ENCODE peak calls at places on chromosomes 7 and 10, in nine cellular contexts. One of them, this sample, is unnamed.

GRCh38 chr7:140972876-140973829 is 41.6 kb downstream of the MRPS33 start:
- DNase-seq in nephron progenitor cell: no peak
- DNase-seq in activated CD8-positive, alpha-beta T cell treated with anti-CD3 and anti-CD28 coated beads, Interleukin-2, amount 10 ng/mL, durations not matched to agents 7 days and 5 days: no peak
- DNase-seq in T-helper 2 cell: no peak
- DNase-seq in A549: no peak
- DNase-seq in HS-5: no peak
- DNase-seq in hypothalamus: no peak
- DNase-seq in left ventricle myocardium inferior: no peak
- DNase-seq in HFFc6: no peak
- DNase-seq in this sample: no peak

GRCh38 chr10:63553031-63553430 is 31.8 kb downstream of the REEP3 start:
- DNase-seq in T-helper 2 cell: no peak
- DNase-seq in activated CD8-positive, alpha-beta T cell treated with anti-CD3 and anti-CD28 coated beads, Interleukin-2, amount 10 ng/mL, durations not matched to agents 7 days and 5 days: no peak
- DNase-seq in nephron progenitor cell: no peak
- DNase-seq in HS-5: peak
- DNase-seq in hypothalamus: no peak
- DNase-seq in HFFc6: peak
- DNase-seq in A549: no peak
- DNase-seq in left ventricle myocardium inferior: no peak
- DNase-seq in this sample: no peak

GRCh38 chr10:125840955-125841354 is 17.6 kb downstream of the BCCIP start:
- DNase-seq in hypothalamus: no peak
- DNase-seq in activated CD8-positive, alpha-beta T cell treated with anti-CD3 and anti-CD28 coated beads, Interleukin-2, amount 10 ng/mL, durations not matched to agents 7 days and 5 days: no peak
- DNase-seq in A549: no peak
- DNase-seq in HFFc6: peak
- DNase-seq in T-helper 2 cell: no peak
- DNase-seq in left ventricle myocardium inferior: no peak
- DNase-seq in nephron progenitor cell: no peak
- DNase-seq in HS-5: no peak
- DNase-seq in this sample: no peak

GRCh38 chr7:51227861-51228260 is 88.7 kb downstream of the COBL start:
- DNase-seq in nephron progenitor cell: no peak
- DNase-seq in left ventricle myocardium inferior: no peak
- DNase-seq in activated CD8-positive, alpha-beta T cell treated with anti-CD3 and anti-CD28 coated beads, Interleukin-2, amount 10 ng/mL, durations not matched to agents 7 days and 5 days: no peak
- DNase-seq in hypothalamus: no peak
- DNase-seq in HFFc6: no peak
- DNase-seq in A549: no peak
- DNase-seq in T-helper 2 cell: no peak
- DNase-seq in HS-5: no peak
- DNase-seq in this sample: no peak

GRCh38 chr7:158614695-158615094 is 27.1 kb upstream of the PTPRN2 start:
- DNase-seq in hypothalamus: no peak
- DNase-seq in A549: no peak
- DNase-seq in T-helper 2 cell: peak
- DNase-seq in HS-5: no peak
- DNase-seq in HFFc6: peak
- DNase-seq in nephron progenitor cell: no peak
- DNase-seq in activated CD8-positive, alpha-beta T cell treated with anti-CD3 and anti-CD28 coated beads, Interleukin-2, amount 10 ng/mL, durations not matched to agents 7 days and 5 days: no peak
- DNase-seq in left ventricle myocardium inferior: no peak
- DNase-seq in this sample: no peak

GRCh38 chr7:28958235-28958945 is at the start of gene TRIL:
- DNase-seq in nephron progenitor cell: peak
- DNase-seq in activated CD8-positive, alpha-beta T cell treated with anti-CD3 and anti-CD28 coated beads, Interleukin-2, amount 10 ng/mL, durations not matched to agents 7 days and 5 days: no peak
- DNase-seq in left ventricle myocardium inferior: peak
- DNase-seq in A549: no peak
- DNase-seq in T-helper 2 cell: peak
- DNase-seq in HFFc6: no peak
- DNase-seq in HS-5: no peak
- DNase-seq in hypothalamus: peak
- DNase-seq in this sample: no peak

GRCh38 chr10:51821045-51821444 is 121.7 kb upstream of the CSTF2T start:
- DNase-seq in hypothalamus: no peak
- DNase-seq in left ventricle myocardium inferior: no peak
- DNase-seq in T-helper 2 cell: no peak
- DNase-seq in activated CD8-positive, alpha-beta T cell treated with anti-CD3 and anti-CD28 coated beads, Interleukin-2, amount 10 ng/mL, durations not matched to agents 7 days and 5 days: no peak
- DNase-seq in HFFc6: no peak
- DNase-seq in nephron progenitor cell: no peak
- DNase-seq in HS-5: no peak
- DNase-seq in A549: no peak
- DNase-seq in this sample: no peak

GRCh38 chr10:104123397-104123796 is 1.4 kb downstream of the SFR1 start:
- DNase-seq in HFFc6: peak
- DNase-seq in A549: peak
- DNase-seq in HS-5: no peak
- DNase-seq in nephron progenitor cell: no peak
- DNase-seq in left ventricle myocardium inferior: no peak
- DNase-seq in T-helper 2 cell: peak
- DNase-seq in activated CD8-positive, alpha-beta T cell treated with anti-CD3 and anti-CD28 coated beads, Interleukin-2, amount 10 ng/mL, durations not matched to agents 7 days and 5 days: no peak
- DNase-seq in hypothalamus: no peak
- DNase-seq in this sample: no peak

GRCh38 chr7:87152897-87153641 is 816 bp downstream of the DMTF1 start:
- DNase-seq in nephron progenitor cell: peak
- DNase-seq in A549: peak
- DNase-seq in hypothalamus: peak
- DNase-seq in HFFc6: peak
- DNase-seq in T-helper 2 cell: peak
- DNase-seq in activated CD8-positive, alpha-beta T cell treated with anti-CD3 and anti-CD28 coated beads, Interleukin-2, amount 10 ng/mL, durations not matched to agents 7 days and 5 days: peak
- DNase-seq in HS-5: no peak
- DNase-seq in left ventricle myocardium inferior: peak
- DNase-seq in this sample: no peak

This sample was measured in keratinocyte.